ENCODE peak calls at places on chromosomes 16 and 17, in ten cellular contexts. T is stomach, D is OCI-LY7, P is astrocyte of the spinal cord, U is neural progenitor cell, A is cardiac fibroblast, Z is psoas muscle, C is cardiac muscle cell, M is GM12865, Y is endothelial cell of umbilical vein. L is an unnamed sample.
A peak's percentile ranks its signal among the peaks of the same experiment; 100 is the strongest.

GRCh38 chr16:64910351-64910750 is 211.5 kb downstream of the CDH11 start:
- DNase-seq in T (no peak), D (no peak), P (peak; percentile 92), U (peak; percentile 10), A (peak; percentile 90), Z (peak; percentile 49), C (no peak), M (no peak), Y (no peak), L (no peak)

GRCh38 chr16:23435500-23435899 is 17.5 kb downstream of the COG7 start:
- DNase-seq in T (peak; percentile 68), D (peak; percentile 78), P (peak; percentile 64), U (peak; percentile 79), A (peak; percentile 69), Z (peak; percentile 52), C (peak; percentile 67), M (peak; percentile 78), Y (peak; percentile 81), L (peak; percentile 85)

GRCh38 chr17:27856676-27857429 is 36.3 kb downstream of the LYRM9 start:
- DNase-seq in T (no peak), D (no peak), P (no peak), U (no peak), A (no peak), Z (no peak), C (peak; percentile 59), M (no peak), Y (no peak), L (peak; percentile 24)

GRCh38 chr17:50866261-50866949 is at the start of gene TOB1:
- DNase-seq in T (peak; percentile 98), D (peak; percentile 95), P (peak; percentile 97), U (peak; percentile 99), A (peak; percentile 99), Z (peak; percentile 99), C (peak; percentile 99), M (peak; percentile 99), Y (peak; percentile 98), L (peak; percentile 96)

GRCh38 chr17:57915532-57915931 is 39.7 kb downstream of the CUEDC1 start:
- DNase-seq in T (no peak), D (no peak), P (no peak), U (peak; percentile 42), A (no peak), Z (no peak), C (peak; percentile 38), M (no peak), Y (no peak), L (no peak)

GRCh38 chr17:10127819-10128375 is 70.5 kb downstream of the GAS7 start:
- DNase-seq in T (peak; percentile 42), D (no peak), P (peak; percentile 77), U (peak; percentile 73), A (peak; percentile 99), Z (peak; percentile 87), C (no peak), M (no peak), Y (no peak), L (no peak)

GRCh38 chr16:12228607-12229499 is 252.3 kb downstream of the SNX29 start:
- DNase-seq in T (no peak), D (peak; percentile 89), P (peak; percentile 62), U (peak; percentile 74), A (peak; percentile 62), Z (peak; percentile 31), C (peak; percentile 73), M (peak; percentile 55), Y (peak; percentile 67), L (peak; percentile 49)

GRCh38 chr16:58222532-58223316 is 24.8 kb upstream of the CSNK2A2 start:
- DNase-seq in T (no peak), D (no peak), P (peak; percentile 11), U (no peak), A (peak; percentile 7), Z (no peak), C (no peak), M (no peak), Y (no peak), L (no peak)

GRCh38 chr16:12716658-12717057 is 87.0 kb downstream of the CPPED1 start:
- DNase-seq in T (no peak), D (no peak), P (no peak), U (no peak), A (no peak), Z (no peak), C (no peak), M (no peak), Y (no peak), L (no peak)

GRCh38 chr17:80997471-80998387 is 6.1 kb downstream of the CHMP6 start:
- DNase-seq in T (no peak), D (no peak), P (peak; percentile 50), U (no peak), A (no peak), Z (no peak), C (no peak), M (no peak), Y (no peak), L (no peak)

GRCh38 chr17:69945698-69946185 is 129.3 kb upstream of the KCNJ16 start:
- DNase-seq in T (no peak), D (no peak), P (peak; percentile 14), U (no peak), A (no peak), Z (no peak), C (peak; percentile 11), M (no peak), Y (no peak), L (no peak)

GRCh38 chr17:35596530-35597233 is 9.6 kb downstream of the AP2B1 start:
- DNase-seq in T (no peak), D (no peak), P (no peak), U (peak; percentile 56), A (no peak), Z (no peak), C (no peak), M (no peak), Y (no peak), L (no peak)

GRCh38 chr16:67931712-67932461 is at the start of gene CTRL:
- DNase-seq in T (no peak), D (no peak), P (no peak), U (no peak), A (no peak), Z (no peak), C (no peak), M (no peak), Y (no peak), L (no peak)
- TF ChIP-seq CTCF in T (no peak), D (no peak), P (peak; percentile 5), U (no peak), A (peak; percentile 27), Z (peak; percentile 6), C (no peak), M (no peak), Y (no peak), L (no peak)

GRCh38 chr16:85545227-85545818 is 67.8 kb upstream of the GSE1 start:
- DNase-seq in T (no peak), D (no peak), P (no peak), U (no peak), A (no peak), Z (no peak), C (no peak), M (no peak), Y (no peak), L (no peak)

GRCh38 chr16:85543998-85544397 is 69.1 kb upstream of the GSE1 start:
- DNase-seq in T (no peak), D (no peak), P (no peak), U (no peak), A (no peak), Z (no peak), C (no peak), M (no peak), Y (no peak), L (no peak)

GRCh38 chr16:85548375-85548774 is 64.7 kb upstream of the GSE1 start:
- DNase-seq in T (no peak), D (no peak), P (no peak), U (no peak), A (no peak), Z (no peak), C (no peak), M (no peak), Y (no peak), L (no peak)

GRCh38 chr16:85544668-85545067 is 68.5 kb upstream of the GSE1 start:
- DNase-seq in T (no peak), D (no peak), P (no peak), U (no peak), A (no peak), Z (no peak), C (no peak), M (no peak), Y (no peak), L (no peak)

DNA sequence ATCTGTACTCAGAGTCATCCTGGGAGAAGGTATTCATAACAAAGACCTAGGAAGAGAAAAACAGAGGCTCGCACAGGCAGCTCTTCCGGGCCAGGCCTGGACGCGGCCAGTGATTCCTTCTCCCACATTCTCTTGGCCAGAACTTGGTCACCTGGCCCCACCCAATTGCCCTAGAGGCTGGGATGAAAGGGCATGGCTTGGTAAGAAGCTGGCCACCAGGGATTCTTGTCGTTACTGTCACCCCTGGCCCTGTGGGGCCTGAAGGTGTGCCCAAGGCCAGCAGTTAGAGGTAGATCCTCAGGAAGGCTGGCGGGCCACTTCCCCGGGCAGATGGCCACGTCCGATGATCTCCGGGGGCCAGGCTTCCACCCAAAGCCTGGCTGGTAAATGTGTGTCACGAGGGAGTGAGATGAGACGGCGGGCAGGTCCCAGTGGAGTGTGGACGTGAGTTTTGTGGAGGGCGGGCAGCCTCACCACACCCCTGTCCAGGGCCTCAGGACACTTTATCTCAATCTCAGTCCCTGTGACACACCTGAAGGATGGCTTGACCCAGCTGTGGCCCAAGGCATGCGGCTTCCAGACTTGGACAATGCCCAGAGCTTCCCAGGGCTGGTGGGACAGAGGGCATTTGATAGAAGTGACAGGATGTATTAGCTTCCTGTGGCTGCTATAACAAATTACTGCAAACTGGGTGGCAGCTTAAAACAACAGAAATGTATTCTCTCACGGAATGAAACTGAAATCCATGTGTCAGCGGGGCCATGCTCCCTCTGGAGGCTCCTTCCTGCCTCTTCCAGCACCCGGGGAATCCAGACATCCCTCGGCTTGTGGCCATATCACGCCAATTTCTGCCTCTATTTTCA is 66.3 kb upstream of the GSE1 start:
- DNase-seq in T (no peak), D (no peak), P (no peak), U (no peak), A (no peak), Z (no peak), C (no peak), M (no peak), Y (no peak), L (no peak)
- TF ChIP-seq CTCF in T (no peak), D (no peak), P (peak; percentile 32), U (peak; percentile 9), A (no peak), Z (no peak), C (peak; percentile 8), M (no peak), Y (no peak), L (no peak)

GRCh38 chr17:63950940-63951907 is 19.1 kb upstream of the CD79B start:
- DNase-seq in T (peak; percentile 71), D (peak; percentile 84), P (no peak), U (no peak), A (no peak), Z (no peak), C (peak; percentile 46), M (peak; percentile 77), Y (no peak), L (peak; percentile 63)
- TF ChIP-seq CTCF in T (no peak), D (peak; percentile 94), P (peak; percentile 36), U (peak; percentile 41), A (no peak), Z (peak; percentile 47), C (peak; percentile 20), M (peak; percentile 74), Y (no peak), L (peak; percentile 36)

DNA sequence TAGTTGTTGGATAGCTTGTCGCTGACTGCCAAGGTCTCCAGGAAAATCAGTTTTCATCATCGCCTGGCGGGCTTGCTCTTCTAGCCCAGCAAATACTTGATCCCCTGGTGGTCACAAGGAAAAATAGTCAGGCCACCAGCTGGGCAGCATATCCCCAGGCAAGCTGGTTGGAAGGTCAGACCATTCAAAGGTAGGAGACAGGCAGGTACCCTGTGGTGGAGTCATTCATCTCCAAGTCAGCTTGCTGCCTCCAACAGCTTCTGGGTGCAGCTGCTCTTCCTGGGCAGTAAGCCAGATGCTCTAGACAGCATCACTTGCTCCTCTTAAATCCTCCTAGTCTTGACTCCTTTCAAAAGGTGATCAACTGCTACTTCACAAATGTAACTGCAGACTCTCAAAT is 16.0 kb downstream of the ZNF821 start:
- DNase-seq in T (no peak), D (no peak), P (no peak), U (no peak), A (no peak), Z (no peak), C (no peak), M (no peak), Y (no peak), L (no peak)
- TF ChIP-seq CTCF in T (no peak), D (no peak), P (peak; percentile 10), U (no peak), A (no peak), Z (no peak), C (no peak), M (no peak), Y (no peak), L (no peak)

L was measured in activated CD8-positive, alpha-beta T cell treated with anti-CD3 and anti-CD28 coated beads for 36 hours.